ENCODE peak calls at places on chromosomes 4 and X, in ten cellular contexts. H is CD14-positive monocyte; I is GOT3; P is BE2C; X is NCI-H1436; V is HEK293T; E is left colon; Y is activated T-helper 1 cell treated with anti-CD3 and anti-CD28 coated beads, Interleukin-12 subunit alpha, Interleukin-12 subunit beta, Interleukin-2, Interleukin-4 antibody, amounts not matched to agents 30 ng/mL and 10 ng/mL and 1 ng/mL, durations not matched to agents 14 hours and 24 hours and 36 hours; N is SW 1271; Q is GM23248. A is an unnamed sample.

GRCh38 chr4:138138774-138139173 is 103.4 kb downstream of the SLC7A11 start:
- DNase-seq in H (no peak), I (no peak), P (no peak), X (peak), V (no peak), E (no peak), Y (no peak), N (no peak), Q (no peak), A (no peak)

GRCh38 chr4:1047106-1047975 is 35.9 kb downstream of the FGFRL1 start:
- DNase-seq in H (peak), I (no peak), P (peak), X (no peak), V (no peak), E (peak), Y (no peak), N (no peak), Q (no peak), A (peak)

GRCh38 chrX:347351-348117 is 28.9 kb upstream of the GTPBP6 start:
- DNase-seq in H (no peak), I (no peak), P (no peak), X (no peak), V (no peak), E (no peak), Y (no peak), N (no peak), Q (no peak), A (no peak)

GRCh38 chrX:69178592-69178991 is 13.3 kb upstream of the PJA1 start:
- DNase-seq in H (no peak), I (no peak), P (no peak), X (no peak), V (no peak), E (no peak), Y (no peak), N (no peak), Q (no peak), A (no peak)

GRCh38 chr4:41614519-41614918 is 76.6 kb downstream of the LIMCH1 start:
- DNase-seq in H (no peak), I (no peak), P (no peak), X (no peak), V (no peak), E (no peak), Y (no peak), N (no peak), Q (no peak), A (no peak)

GRCh38 chr4:83731609-83732008 is 195.7 kb downstream of the GPAT3 start:
- DNase-seq in H (no peak), I (no peak), P (no peak), X (no peak), V (no peak), E (no peak), Y (no peak), N (no peak), Q (peak), A (no peak)

GRCh38 chr4:73729534-73730165 is 10.7 kb upstream of the CXCL8 start:
- DNase-seq in H (peak), I (no peak), P (peak), X (peak), V (peak), E (peak), Y (no peak), N (no peak), Q (peak), A (peak)

GRCh38 chr4:7332216-7333023 is 102.3 kb downstream of the PSAPL1 start:
- DNase-seq in H (no peak), I (no peak), P (no peak), X (no peak), V (no peak), E (no peak), Y (no peak), N (no peak), Q (peak), A (no peak)

A was measured in thoracic aorta.